ENCODE peak calls at places on chromosomes 3 and 15, in four cellular contexts. G is H7, Q is stromal cell of bone marrow, D is head of caudate nucleus. L is an unnamed sample.

GRCh38 chr15:67135494-67135893 is 70.1 kb downstream of the SMAD3 start:
- DNase-seq in G (no peak), Q (no peak), D (no peak), L (no peak)

GRCh38 chr3:171284308-171285075 is 175.7 kb downstream of the TNIK start:
- DNase-seq in G (no peak), Q (peak; percentile 96), D (no peak), L (no peak)

GRCh38 chr3:183438749-183439148 is 10.3 kb upstream of the MCF2L2 start:
- DNase-seq in G (no peak), Q (no peak), D (no peak), L (no peak)

GRCh38 chr3:16084887-16085286 is 89.6 kb upstream of the GALNT15 start:
- DNase-seq in G (no peak), Q (no peak), D (no peak), L (no peak)

GRCh38 chr15:75542386-75542797 is 36.7 kb downstream of the PTPN9 start:
- DNase-seq in G (no peak), Q (no peak), D (no peak), L (no peak)

GRCh38 chr3:33775363-33775762 is 23.1 kb upstream of the PDCD6IP start:
- DNase-seq in G (no peak), Q (no peak), D (no peak), L (no peak)

GRCh38 chr3:74060201-74060600 is 435.5 kb upstream of the PDZRN3 start:
- DNase-seq in G (no peak), Q (no peak), D (no peak), L (no peak)

GRCh38 chr3:114351822-114352145 is 58.0 kb downstream of the TIGIT start:
- DNase-seq in G (no peak), Q (no peak), D (no peak), L (no peak)

GRCh38 chr3:27943106-27943505 is 221.0 kb upstream of the EOMES start:
- DNase-seq in G (peak; percentile 8), Q (peak; percentile 13), D (no peak), L (no peak)

GRCh38 chr3:126476166-126476975 is 680 bp upstream of the ZXDC start:
- DNase-seq in G (peak; percentile 99), Q (no peak), D (no peak), L (peak; percentile 84)

GRCh38 chr3:190811775-190812480 is 50.6 kb downstream of the GMNC start:
- DNase-seq in G (peak; percentile 2), Q (peak; percentile 50), D (peak; percentile 30), L (no peak)

GRCh38 chr3:156351783-156352182 is 203.1 kb downstream of the SSR3 start:
- DNase-seq in G (no peak), Q (no peak), D (no peak), L (no peak)

GRCh38 chr3:113264249-113264648 is 52.9 kb downstream of the BOC start:
- DNase-seq in G (peak; percentile 86), Q (no peak), D (no peak), L (no peak)

GRCh38 chr3:123684636-123685035 is 99.8 kb upstream of the HACD2 start:
- DNase-seq in G (no peak), Q (no peak), D (no peak), L (no peak)

GRCh38 chr3:103195201-103195600 is 760.4 kb downstream of the ZPLD1 start:
- DNase-seq in G (no peak), Q (no peak), D (no peak), L (no peak)

GRCh38 chr3:151604941-151605340 is 128.8 kb upstream of the AADACL2 start:
- DNase-seq in G (no peak), Q (no peak), D (no peak), L (no peak)

GRCh38 chr15:99474041-99474906 is 91.5 kb upstream of the MEF2A start:
- DNase-seq in G (peak; percentile 26), Q (no peak), D (no peak), L (no peak)

GRCh38 chr3:98602078-98602678 is 8.8 kb upstream of the CPOX start:
- DNase-seq in G (peak; percentile 33), Q (peak; percentile 58), D (no peak), L (no peak)

GRCh38 chr3:38473229-38473628 is 19.5 kb downstream of the ACVR2B start:
- DNase-seq in G (no peak), Q (no peak), D (no peak), L (no peak)

GRCh38 chr3:24367681-24368264 is 126.9 kb downstream of the THRB start:
- DNase-seq in G (no peak), Q (no peak), D (no peak), L (no peak)

GRCh38 chr3:118942651-118943050 is 92.0 kb downstream of the IGSF11 start:
- DNase-seq in G (no peak), Q (no peak), D (no peak), L (no peak)

GRCh38 chr3:146692254-146692653 is 87.1 kb upstream of the PLSCR5 start:
- DNase-seq in G (no peak), Q (no peak), D (no peak), L (no peak)

GRCh38 chr3:69095636-69096035 is 10.9 kb downstream of the ARL6IP5 start:
- DNase-seq in G (no peak), Q (no peak), D (no peak), L (no peak)

GRCh38 chr3:10438902-10439610 is 66.3 kb downstream of the ATP2B2 start:
- DNase-seq in G (no peak), Q (no peak), D (no peak), L (no peak)

GRCh38 chr3:14506626-14507344 is 33.4 kb downstream of the GRIP2 start:
- DNase-seq in G (no peak), Q (no peak), D (no peak), L (peak; percentile 13)

GRCh38 chr3:25536668-25537331 is 108.7 kb downstream of the RARB start:
- DNase-seq in G (no peak), Q (no peak), D (no peak), L (no peak)

GRCh38 chr3:20023663-20024417 is 11.8 kb upstream of the PP2D1 start:
- DNase-seq in G (no peak), Q (no peak), D (peak; percentile 45), L (no peak)

GRCh38 chr3:101902041-101902440 is 52.7 kb downstream of the NFKBIZ start:
- DNase-seq in G (no peak), Q (peak; percentile 86), D (no peak), L (no peak)

GRCh38 chr3:184687363-184688049 is 24.4 kb downstream of the MAGEF1 start:
- DNase-seq in G (peak; percentile 37), Q (no peak), D (peak; percentile 45), L (no peak)

GRCh38 chr3:31546152-31546551 is 13.4 kb downstream of the STT3B start:
- DNase-seq in G (no peak), Q (no peak), D (no peak), L (no peak)

GRCh38 chr3:51619983-51620382 is 51.1 kb upstream of the TEX264 start:
- DNase-seq in G (no peak), Q (no peak), D (no peak), L (no peak)

L was measured in activated T-cell treated with anti-CD3 and anti-CD28 coated beads, Interleukin-2, amount 50 U/mL, for 24 hours.